ENCODE peak calls at places on chromosomes 3 and 15, in ten cellular contexts. C is A549, R is spleen, V is AG09309, M is lung, T is MM.1S, U is HCT116, Z is psoas muscle, P is aorta, B is neural progenitor cell. G is an unnamed sample.

GRCh38 chr3:183629546-183630301 is 5.7 kb upstream of the KLHL24 start:
- DNase-seq in C (no peak), R (no peak), V (no peak), M (peak), T (no peak), U (no peak), Z (no peak), P (no peak), B (no peak), G (no peak)

GRCh38 chr15:67116742-67117141 is 51.3 kb downstream of the SMAD3 start:
- DNase-seq in C (peak), R (peak), V (no peak), M (no peak), T (peak), U (no peak), Z (no peak), P (peak), B (no peak), G (peak)

GRCh38 chr3:76063019-76063418 is 277.7 kb upstream of the ZNF717 start:
- DNase-seq in C (no peak), R (no peak), V (peak), M (no peak), T (no peak), U (no peak), Z (no peak), P (no peak), B (no peak), G (no peak)

GRCh38 chr3:55166577-55167555 is 239.0 kb upstream of the LRTM1 start:
- DNase-seq in C (no peak), R (no peak), V (no peak), M (no peak), T (no peak), U (no peak), Z (no peak), P (no peak), B (no peak), G (no peak)

GRCh38 chr15:64746356-64746755 is 29.0 kb downstream of the RBPMS2 start:
- DNase-seq in C (no peak), R (no peak), V (no peak), M (no peak), T (no peak), U (no peak), Z (no peak), P (no peak), B (no peak), G (no peak)

GRCh38 chr15:80163897-80164296 is 11.1 kb downstream of the FAH start:
- DNase-seq in C (no peak), R (no peak), V (no peak), M (no peak), T (no peak), U (no peak), Z (no peak), P (no peak), B (no peak), G (no peak)

GRCh38 chr3:186090884-186091283 is 18.0 kb downstream of the ETV5 start:
- DNase-seq in C (no peak), R (no peak), V (no peak), M (no peak), T (no peak), U (no peak), Z (no peak), P (no peak), B (no peak), G (no peak)

GRCh38 chr3:114645392-114645791 is 351.6 kb downstream of the TIGIT start:
- DNase-seq in C (no peak), R (no peak), V (no peak), M (no peak), T (no peak), U (peak), Z (no peak), P (no peak), B (no peak), G (no peak)

GRCh38 chr3:47419083-47420043 is 38.5 kb downstream of the PTPN23 start:
- DNase-seq in C (no peak), R (peak), V (no peak), M (no peak), T (no peak), U (no peak), Z (no peak), P (no peak), B (no peak), G (no peak)

GRCh38 chr15:52802110-52802509 is 12.0 kb upstream of the ONECUT1 start:
- DNase-seq in C (no peak), R (no peak), V (no peak), M (no peak), T (no peak), U (no peak), Z (no peak), P (no peak), B (no peak), G (no peak)

GRCh38 chr15:48584090-48584831 is 61.2 kb downstream of the FBN1 start:
- DNase-seq in C (no peak), R (no peak), V (no peak), M (no peak), T (no peak), U (no peak), Z (no peak), P (no peak), B (no peak), G (no peak)

GRCh38 chr15:99408236-99409096 is 157.2 kb downstream of the LRRC28 start:
- DNase-seq in C (no peak), R (no peak), V (peak), M (peak), T (no peak), U (no peak), Z (no peak), P (peak), B (no peak), G (no peak)

GRCh38 chr15:75053748-75054125 is 30.3 kb downstream of the PPCDC start:
- DNase-seq in C (no peak), R (no peak), V (no peak), M (no peak), T (no peak), U (no peak), Z (no peak), P (peak), B (no peak), G (no peak)

GRCh38 chr3:81425198-81425868 is 336.1 kb downstream of the GBE1 start:
- DNase-seq in C (no peak), R (no peak), V (no peak), M (no peak), T (no peak), U (no peak), Z (no peak), P (no peak), B (no peak), G (no peak)

GRCh38 chr3:154427685-154428291 is 2.2 kb downstream of the GPR149 start:
- DNase-seq in C (no peak), R (no peak), V (no peak), M (no peak), T (no peak), U (no peak), Z (no peak), P (peak), B (peak), G (no peak)

GRCh38 chr3:126364130-126364695 is 7.0 kb upstream of the KLF15 start:
- DNase-seq in C (no peak), R (peak), V (no peak), M (no peak), T (peak), U (no peak), Z (peak), P (peak), B (no peak), G (no peak)

GRCh38 chr3:29751647-29752263 is 470.9 kb downstream of the RBMS3 start:
- DNase-seq in C (no peak), R (peak), V (no peak), M (no peak), T (no peak), U (no peak), Z (no peak), P (no peak), B (no peak), G (no peak)

DNA sequence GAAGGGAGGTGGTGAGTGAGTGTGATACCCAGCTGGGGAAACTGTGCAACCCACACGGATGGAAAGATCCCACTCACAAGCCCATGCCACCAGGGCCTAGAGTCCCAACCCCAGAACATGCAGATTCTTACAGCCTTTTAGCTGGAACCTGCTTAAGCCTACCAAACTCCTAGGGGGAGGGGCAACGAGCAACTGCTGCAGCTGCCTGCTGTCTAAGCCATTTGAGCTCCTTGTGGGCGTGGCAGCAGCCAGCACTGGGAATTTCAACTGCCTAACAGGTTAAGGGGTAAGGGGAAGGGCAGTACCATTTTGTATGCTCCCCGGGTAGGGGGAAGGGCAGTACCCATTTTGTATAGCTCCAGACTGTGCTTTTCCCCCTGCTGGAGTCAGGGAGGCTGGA is 673.2 kb upstream of the BCHE start:
- DNase-seq in C (no peak), R (no peak), V (no peak), M (no peak), T (no peak), U (no peak), Z (no peak), P (no peak), B (peak), G (no peak)
- H3K4me3 ChIP-seq in C (no peak), R (no peak), V (no peak), M (no peak), T (no peak), U (no peak), Z (no peak), P (no peak), B (no peak), G (no peak)

GRCh38 chr3:124043023-124043422 is 51.1 kb upstream of the ROPN1 start:
- DNase-seq in C (no peak), R (no peak), V (no peak), M (no peak), T (no peak), U (no peak), Z (no peak), P (no peak), B (no peak), G (no peak)
- H3K4me3 ChIP-seq in C (no peak), R (no peak), V (no peak), M (no peak), T (no peak), U (no peak), Z (no peak), P (no peak), B (no peak), G (no peak)

DNA sequence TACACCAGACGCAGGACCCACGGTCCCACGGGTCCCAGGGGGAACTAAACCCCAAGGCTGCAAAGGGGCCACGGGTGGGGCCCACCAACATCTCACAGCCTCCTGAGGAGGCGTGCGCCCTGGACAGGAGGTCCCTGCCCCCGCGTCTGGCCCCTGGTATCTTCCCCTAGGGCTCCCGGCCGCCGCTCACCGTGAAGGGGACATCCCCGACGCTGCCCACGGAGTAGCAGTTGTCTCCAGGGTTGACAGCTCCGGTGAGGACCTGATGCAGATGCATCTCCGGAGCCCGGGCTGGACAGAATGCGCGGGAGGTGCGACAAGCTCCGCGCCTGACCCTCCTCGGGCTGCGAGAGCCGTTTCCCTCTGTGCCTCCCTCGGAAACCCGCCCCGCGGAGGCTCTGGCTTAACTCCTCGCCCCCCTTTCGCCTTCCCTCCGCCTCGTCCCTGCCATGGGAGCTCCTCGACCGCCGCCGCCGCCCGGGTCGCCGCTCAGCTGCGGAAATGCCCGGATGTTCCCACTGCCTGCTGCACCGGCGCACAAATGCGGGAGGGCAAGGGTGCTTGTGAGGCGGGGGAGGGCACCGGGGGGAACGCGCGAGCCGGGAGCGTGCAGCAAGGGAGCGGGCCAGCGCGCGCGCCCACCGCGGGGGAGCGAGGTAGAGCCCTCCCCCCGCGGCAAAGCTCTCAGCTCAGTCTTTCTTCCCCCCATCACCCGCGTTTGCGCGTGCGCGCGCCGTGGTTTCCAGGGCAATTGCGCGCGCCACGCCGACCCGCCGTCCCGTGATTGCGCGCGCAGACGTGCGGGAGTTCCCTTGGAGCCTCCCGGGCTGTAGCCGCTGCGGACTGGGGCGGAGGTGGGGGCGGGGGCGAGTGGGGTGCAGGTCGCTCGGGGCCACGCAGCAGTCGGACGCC is at the start of gene DMXL2:
- DNase-seq in C (peak), R (peak), V (peak), M (peak), T (peak), U (peak), Z (peak), P (peak), B (peak), G (peak)
- H3K4me3 ChIP-seq in C (peak), R (peak), V (peak), M (peak), T (peak), U (peak), Z (peak), P (peak), B (peak), G (peak)

GRCh38 chr3:9422712-9423424 is 25.5 kb downstream of the SETD5 start:
- DNase-seq in C (peak), R (no peak), V (peak), M (peak), T (no peak), U (peak), Z (peak), P (no peak), B (peak), G (peak)
- H3K4me3 ChIP-seq in C (peak), R (no peak), V (no peak), M (no peak), T (no peak), U (no peak), Z (peak), P (no peak), B (no peak), G (peak)

DNA sequence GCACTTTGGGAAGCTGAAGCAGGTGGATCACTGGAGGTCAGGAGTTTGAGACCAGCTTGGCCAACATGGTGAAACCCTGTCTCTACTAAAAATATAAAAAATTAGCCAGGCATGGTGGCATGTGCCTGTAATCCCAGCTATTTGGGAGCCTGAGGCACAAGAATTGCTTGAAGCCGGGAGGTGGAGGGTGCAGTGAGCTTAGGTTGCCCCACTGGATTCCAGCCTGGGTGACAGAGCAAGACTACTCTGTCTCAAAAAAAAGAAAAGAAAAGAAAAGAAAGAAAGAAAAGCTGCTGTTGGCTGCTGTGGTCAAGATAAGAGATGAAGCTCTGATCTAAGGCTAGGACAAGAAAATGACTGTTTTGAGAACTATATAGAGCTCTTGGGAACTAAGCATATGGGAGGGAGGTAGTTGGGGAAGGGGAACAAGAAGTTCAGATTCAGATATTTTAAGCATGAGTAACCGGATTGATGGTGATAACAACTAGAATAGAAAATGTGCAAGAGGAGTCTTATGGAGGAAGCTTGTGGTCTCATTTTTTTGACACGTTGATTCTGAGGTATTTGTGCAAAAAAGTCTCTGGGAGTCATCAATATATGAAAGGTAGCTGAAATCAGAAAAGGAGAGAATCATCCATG is 25.7 kb downstream of the DNAH12 start:
- DNase-seq in C (no peak), R (no peak), V (no peak), M (no peak), T (no peak), U (peak), Z (no peak), P (no peak), B (no peak), G (peak)
- H3K4me3 ChIP-seq in C (no peak), R (no peak), V (no peak), M (no peak), T (no peak), U (no peak), Z (no peak), P (no peak), B (no peak), G (no peak)

DNA sequence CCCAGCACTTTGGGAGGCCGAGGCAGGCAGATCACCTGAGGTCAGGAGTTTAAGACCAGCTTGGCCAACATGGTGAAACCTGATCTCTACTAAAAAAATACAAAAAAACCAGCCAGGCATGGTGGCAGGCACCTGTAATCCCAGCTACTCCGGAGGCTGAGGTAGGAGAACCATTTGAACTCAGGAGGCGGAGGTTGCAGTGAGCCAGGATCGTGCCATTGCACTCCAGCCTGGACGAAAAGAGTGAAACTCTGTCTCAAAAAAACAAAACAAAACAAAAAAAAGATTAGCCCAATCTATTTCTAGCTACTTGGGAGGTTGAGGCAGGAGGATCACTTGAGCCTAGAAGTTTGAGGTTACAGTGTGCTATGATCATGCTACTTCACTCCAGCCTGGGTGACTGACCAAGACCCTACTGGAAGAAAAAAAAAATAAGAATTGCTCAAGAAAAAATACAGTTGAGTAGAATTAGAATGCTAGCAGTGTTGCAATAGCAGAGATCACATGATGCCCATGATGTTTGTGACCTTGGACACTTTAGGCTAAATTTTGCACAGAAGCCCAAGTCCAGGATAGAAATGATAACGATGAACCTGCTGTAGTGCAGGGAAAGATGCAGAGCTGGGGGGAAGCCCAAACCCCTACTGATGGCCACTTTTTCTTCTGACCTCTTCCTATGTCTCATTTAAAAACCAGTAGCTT is 162.2 kb downstream of the LPP start:
- DNase-seq in C (no peak), R (no peak), V (no peak), M (no peak), T (no peak), U (no peak), Z (no peak), P (no peak), B (no peak), G (no peak)
- H3K4me3 ChIP-seq in C (no peak), R (no peak), V (no peak), M (no peak), T (no peak), U (no peak), Z (no peak), P (no peak), B (no peak), G (no peak)

GRCh38 chr3:195096053-195096452 is 174.9 kb downstream of the XXYLT1 start:
- DNase-seq in C (no peak), R (peak), V (no peak), M (no peak), T (no peak), U (no peak), Z (peak), P (peak), B (no peak), G (no peak)
- H3K4me3 ChIP-seq in C (no peak), R (no peak), V (no peak), M (no peak), T (no peak), U (no peak), Z (no peak), P (no peak), B (no peak), G (no peak)

GRCh38 chr3:52531636-52532516 is 1.8 kb downstream of the NT5DC2 start:
- DNase-seq in C (no peak), R (peak), V (no peak), M (no peak), T (no peak), U (no peak), Z (peak), P (peak), B (peak), G (no peak)
- H3K4me3 ChIP-seq in C (no peak), R (no peak), V (peak), M (no peak), T (no peak), U (peak), Z (peak), P (no peak), B (peak), G (peak)

GRCh38 chr3:99638244-99638948 is at the start of gene COL8A1:
- DNase-seq in C (no peak), R (no peak), V (peak), M (peak), T (no peak), U (no peak), Z (peak), P (peak), B (peak), G (no peak)
- H3K4me3 ChIP-seq in C (peak), R (no peak), V (peak), M (peak), T (no peak), U (no peak), Z (peak), P (peak), B (peak), G (peak)

G was measured in PC-9.